ENCODE peak calls at places on chromosomes 3 and 15, in nine cellular contexts. One of them, this sample, is unnamed.

GRCh38 chr15:45276851-45277250 is 24.8 kb downstream of the SLC28A2 start:
- DNase-seq in cardiac fibroblast: peak
- DNase-seq in IMR-90: peak
- DNase-seq in heart left ventricle: no peak
- DNase-seq in BJ: no peak
- DNase-seq in foreskin fibroblast: peak
- DNase-seq in AG09319: peak
- DNase-seq in HFF-Myc: no peak
- DNase-seq in fibroblast of the aortic adventitia: peak
- DNase-seq in this sample: peak

GRCh38 chr15:74482661-74483060 is 21.7 kb upstream of the UBL7 start:
- DNase-seq in BJ: no peak
- DNase-seq in foreskin fibroblast: no peak
- DNase-seq in fibroblast of the aortic adventitia: peak
- DNase-seq in HFF-Myc: no peak
- DNase-seq in heart left ventricle: no peak
- DNase-seq in cardiac fibroblast: no peak
- DNase-seq in IMR-90: no peak
- DNase-seq in AG09319: no peak
- DNase-seq in this sample: peak

GRCh38 chr3:58063424-58063823 is 55.2 kb downstream of the FLNB start:
- DNase-seq in cardiac fibroblast: peak
- DNase-seq in AG09319: no peak
- DNase-seq in heart left ventricle: peak
- DNase-seq in fibroblast of the aortic adventitia: peak
- DNase-seq in foreskin fibroblast: peak
- DNase-seq in BJ: no peak
- DNase-seq in IMR-90: peak
- DNase-seq in HFF-Myc: no peak
- DNase-seq in this sample: no peak

GRCh38 chr3:23304424-23304823 is 101.3 kb downstream of the UBE2E2 start:
- DNase-seq in foreskin fibroblast: no peak
- DNase-seq in heart left ventricle: no peak
- DNase-seq in BJ: peak
- DNase-seq in cardiac fibroblast: peak
- DNase-seq in IMR-90: peak
- DNase-seq in fibroblast of the aortic adventitia: peak
- DNase-seq in AG09319: no peak
- DNase-seq in HFF-Myc: no peak
- DNase-seq in this sample: no peak

GRCh38 chr15:39748276-39748675 is 34.4 kb downstream of the FSIP1 start:
- DNase-seq in foreskin fibroblast: no peak
- DNase-seq in cardiac fibroblast: peak
- DNase-seq in IMR-90: no peak
- DNase-seq in AG09319: no peak
- DNase-seq in HFF-Myc: no peak
- DNase-seq in heart left ventricle: no peak
- DNase-seq in fibroblast of the aortic adventitia: no peak
- DNase-seq in BJ: no peak
- DNase-seq in this sample: no peak

GRCh38 chr3:57864853-57865252 is 108.7 kb downstream of the SLMAP start:
- DNase-seq in HFF-Myc: no peak
- DNase-seq in BJ: no peak
- DNase-seq in foreskin fibroblast: peak
- DNase-seq in cardiac fibroblast: peak
- DNase-seq in AG09319: no peak
- DNase-seq in IMR-90: peak
- DNase-seq in heart left ventricle: no peak
- DNase-seq in fibroblast of the aortic adventitia: peak
- DNase-seq in this sample: no peak

GRCh38 chr3:170811515-170811914 is 58.5 kb downstream of the RPL22L1 start:
- DNase-seq in cardiac fibroblast: peak
- DNase-seq in foreskin fibroblast: peak
- DNase-seq in HFF-Myc: peak
- DNase-seq in heart left ventricle: no peak
- DNase-seq in BJ: no peak
- DNase-seq in AG09319: no peak
- DNase-seq in IMR-90: peak
- DNase-seq in fibroblast of the aortic adventitia: peak
- DNase-seq in this sample: no peak

GRCh38 chr15:65033659-65034269 is 4.3 kb upstream of the MTFMT start:
- DNase-seq in IMR-90: peak
- DNase-seq in BJ: no peak
- DNase-seq in heart left ventricle: no peak
- DNase-seq in cardiac fibroblast: peak
- DNase-seq in fibroblast of the aortic adventitia: peak
- DNase-seq in foreskin fibroblast: peak
- DNase-seq in AG09319: no peak
- DNase-seq in HFF-Myc: peak
- DNase-seq in this sample: no peak

GRCh38 chr3:9247361-9248231 is 1.9 kb downstream of the SRGAP3 start:
- DNase-seq in AG09319: no peak
- DNase-seq in cardiac fibroblast: no peak
- DNase-seq in foreskin fibroblast: no peak
- DNase-seq in fibroblast of the aortic adventitia: no peak
- DNase-seq in BJ: no peak
- DNase-seq in HFF-Myc: no peak
- DNase-seq in IMR-90: no peak
- DNase-seq in heart left ventricle: no peak
- DNase-seq in this sample: no peak

GRCh38 chr3:30720586-30721313 is 114.3 kb downstream of the TGFBR2 start:
- DNase-seq in fibroblast of the aortic adventitia: peak
- DNase-seq in AG09319: peak
- DNase-seq in IMR-90: peak
- DNase-seq in heart left ventricle: no peak
- DNase-seq in foreskin fibroblast: peak
- DNase-seq in cardiac fibroblast: peak
- DNase-seq in HFF-Myc: peak
- DNase-seq in BJ: peak
- DNase-seq in this sample: no peak

GRCh38 chr3:45978348-45978747 is 17.3 kb downstream of the FYCO1 start:
- DNase-seq in AG09319: no peak
- DNase-seq in cardiac fibroblast: no peak
- DNase-seq in fibroblast of the aortic adventitia: no peak
- DNase-seq in IMR-90: no peak
- DNase-seq in BJ: no peak
- DNase-seq in HFF-Myc: no peak
- DNase-seq in heart left ventricle: no peak
- DNase-seq in foreskin fibroblast: no peak
- DNase-seq in this sample: no peak

GRCh38 chr3:127671523-127672428 is 976 bp upstream of the ABTB1 start:
- DNase-seq in IMR-90: no peak
- DNase-seq in BJ: no peak
- DNase-seq in AG09319: no peak
- DNase-seq in cardiac fibroblast: no peak
- DNase-seq in HFF-Myc: no peak
- DNase-seq in fibroblast of the aortic adventitia: no peak
- DNase-seq in heart left ventricle: peak
- DNase-seq in foreskin fibroblast: no peak
- DNase-seq in this sample: peak

DNA sequence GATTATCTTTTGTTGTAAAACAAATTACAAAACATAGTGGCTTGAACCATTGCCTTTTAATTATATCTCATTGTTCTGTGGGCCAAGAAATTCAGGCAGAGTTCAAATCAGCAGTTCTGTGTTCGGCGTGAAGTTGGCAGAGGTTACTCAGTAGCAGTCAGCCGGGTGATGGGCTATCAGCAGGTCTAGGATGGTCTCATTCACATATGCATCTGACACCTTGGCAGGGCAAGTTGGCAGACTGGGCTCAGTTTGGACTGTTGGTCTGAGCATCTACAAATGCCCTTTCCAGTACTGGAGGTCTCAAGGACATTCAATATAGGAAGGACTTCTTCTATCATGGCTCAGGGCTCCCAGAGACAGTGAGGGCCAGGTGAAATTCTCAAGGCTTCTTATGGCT is 51.2 kb upstream of the ITGA11 start:
- DNase-seq in BJ: no peak
- DNase-seq in cardiac fibroblast: no peak
- DNase-seq in foreskin fibroblast: no peak
- DNase-seq in HFF-Myc: no peak
- DNase-seq in heart left ventricle: peak
- DNase-seq in AG09319: no peak
- DNase-seq in fibroblast of the aortic adventitia: no peak
- DNase-seq in IMR-90: no peak
- DNase-seq in this sample: no peak
- TF ChIP-seq CTCF in BJ: no peak
- TF ChIP-seq CTCF in cardiac fibroblast: no peak
- TF ChIP-seq CTCF in foreskin fibroblast: no peak
- TF ChIP-seq CTCF in HFF-Myc: no peak
- TF ChIP-seq CTCF in heart left ventricle: no peak
- TF ChIP-seq CTCF in AG09319: no peak
- TF ChIP-seq CTCF in fibroblast of the aortic adventitia: no peak
- TF ChIP-seq CTCF in IMR-90: no peak
- TF ChIP-seq CTCF in this sample: no peak

DNA sequence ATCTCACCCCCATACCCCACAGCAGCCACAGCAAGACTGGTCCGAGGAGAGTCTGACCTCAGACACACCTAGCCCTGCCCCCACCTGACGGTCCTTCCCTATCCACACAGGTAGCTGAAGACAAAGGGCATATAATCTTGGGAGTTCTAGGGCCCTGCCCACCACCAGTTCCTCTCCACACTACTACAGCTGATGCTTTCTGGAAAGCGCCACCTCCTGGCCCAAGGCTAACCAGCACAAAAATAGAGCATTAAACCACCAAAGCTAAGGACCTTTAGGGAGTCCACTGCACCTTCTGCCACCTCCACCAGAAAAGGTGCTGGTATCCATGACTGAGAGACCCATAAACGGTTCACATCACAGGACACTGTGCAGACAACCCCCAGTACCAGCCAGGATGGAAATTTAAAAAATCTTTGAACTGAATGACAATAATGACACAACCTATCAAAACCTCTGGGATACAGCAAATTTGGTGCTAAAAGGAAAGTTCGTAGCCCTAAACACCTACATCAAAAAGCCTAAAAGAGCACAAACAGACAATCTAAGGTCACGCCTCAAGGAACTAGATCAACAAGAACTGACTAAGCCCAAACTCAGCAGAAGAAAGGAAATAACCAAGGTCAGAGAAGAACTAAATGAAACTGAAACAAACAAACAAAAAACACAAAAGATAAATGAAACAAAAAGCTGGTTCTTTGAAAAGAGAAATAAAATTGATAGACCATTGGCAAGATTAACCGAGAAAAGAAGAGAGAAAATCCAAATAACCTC is 122.1 kb upstream of the TPRG1 start:
- DNase-seq in cardiac fibroblast: peak
- DNase-seq in AG09319: no peak
- DNase-seq in fibroblast of the aortic adventitia: no peak
- DNase-seq in IMR-90: no peak
- DNase-seq in BJ: no peak
- DNase-seq in HFF-Myc: no peak
- DNase-seq in heart left ventricle: no peak
- DNase-seq in foreskin fibroblast: no peak
- DNase-seq in this sample: no peak
- TF ChIP-seq CTCF in cardiac fibroblast: peak
- TF ChIP-seq CTCF in AG09319: no peak
- TF ChIP-seq CTCF in fibroblast of the aortic adventitia: peak
- TF ChIP-seq CTCF in IMR-90: no peak
- TF ChIP-seq CTCF in BJ: no peak
- TF ChIP-seq CTCF in HFF-Myc: peak
- TF ChIP-seq CTCF in heart left ventricle: no peak
- TF ChIP-seq CTCF in foreskin fibroblast: no peak
- TF ChIP-seq CTCF in this sample: no peak

GRCh38 chr3:112858410-112859069 is 11.9 kb upstream of the CD200R1L start:
- DNase-seq in HFF-Myc: no peak
- DNase-seq in AG09319: no peak
- DNase-seq in cardiac fibroblast: peak
- DNase-seq in IMR-90: peak
- DNase-seq in heart left ventricle: no peak
- DNase-seq in fibroblast of the aortic adventitia: no peak
- DNase-seq in foreskin fibroblast: no peak
- DNase-seq in BJ: no peak
- DNase-seq in this sample: peak
- TF ChIP-seq CTCF in HFF-Myc: no peak
- TF ChIP-seq CTCF in AG09319: no peak
- TF ChIP-seq CTCF in cardiac fibroblast: no peak
- TF ChIP-seq CTCF in IMR-90: no peak
- TF ChIP-seq CTCF in heart left ventricle: no peak
- TF ChIP-seq CTCF in fibroblast of the aortic adventitia: no peak
- TF ChIP-seq CTCF in foreskin fibroblast: no peak
- TF ChIP-seq CTCF in BJ: no peak
- TF ChIP-seq CTCF in this sample: no peak

GRCh38 chr3:138328341-138328740 is 1.3 kb downstream of the NME9 start:
- DNase-seq in IMR-90: peak
- DNase-seq in AG09319: no peak
- DNase-seq in heart left ventricle: no peak
- DNase-seq in fibroblast of the aortic adventitia: peak
- DNase-seq in BJ: no peak
- DNase-seq in HFF-Myc: no peak
- DNase-seq in cardiac fibroblast: peak
- DNase-seq in foreskin fibroblast: peak
- DNase-seq in this sample: no peak
- TF ChIP-seq CTCF in IMR-90: no peak
- TF ChIP-seq CTCF in AG09319: peak
- TF ChIP-seq CTCF in heart left ventricle: no peak
- TF ChIP-seq CTCF in fibroblast of the aortic adventitia: peak
- TF ChIP-seq CTCF in BJ: peak
- TF ChIP-seq CTCF in HFF-Myc: peak
- TF ChIP-seq CTCF in cardiac fibroblast: peak
- TF ChIP-seq CTCF in foreskin fibroblast: peak
- TF ChIP-seq CTCF in this sample: peak

GRCh38 chr3:1103525-1103924 is 10.7 kb downstream of the CNTN6 start:
- DNase-seq in HFF-Myc: no peak
- DNase-seq in heart left ventricle: no peak
- DNase-seq in foreskin fibroblast: no peak
- DNase-seq in BJ: no peak
- DNase-seq in cardiac fibroblast: peak
- DNase-seq in fibroblast of the aortic adventitia: peak
- DNase-seq in AG09319: no peak
- DNase-seq in IMR-90: no peak
- DNase-seq in this sample: no peak
- TF ChIP-seq CTCF in HFF-Myc: no peak
- TF ChIP-seq CTCF in heart left ventricle: no peak
- TF ChIP-seq CTCF in foreskin fibroblast: no peak
- TF ChIP-seq CTCF in BJ: no peak
- TF ChIP-seq CTCF in cardiac fibroblast: no peak
- TF ChIP-seq CTCF in fibroblast of the aortic adventitia: peak
- TF ChIP-seq CTCF in AG09319: no peak
- TF ChIP-seq CTCF in IMR-90: no peak
- TF ChIP-seq CTCF in this sample: no peak